ENCODE peak calls at places on chromosomes 4 and X, in six cellular contexts. J is fibroblast of pulmonary artery, I is fibroblast of lung, F is ecto neural progenitor cell, C is iPS DF 19.7, Q is NCI-H1105. M is an unnamed sample.

GRCh38 chr4:125432078-125432477 is 117.3 kb downstream of the FAT4 start:
- DNase-seq in J (peak; percentile 35), I (peak; percentile 46), F (peak; percentile 57), C (peak; percentile 45), Q (no peak), M (no peak)

GRCh38 chr4:7915875-7916242 is 23.8 kb downstream of the AFAP1 start:
- DNase-seq in J (no peak), I (no peak), F (no peak), C (no peak), Q (no peak), M (no peak)

GRCh38 chr4:169418846-169419245 is 148.1 kb upstream of the SH3RF1 start:
- DNase-seq in J (no peak), I (no peak), F (no peak), C (no peak), Q (no peak), M (no peak)

GRCh38 chr4:62431513-62431912 is 1231.4 kb downstream of the ADGRL3 start:
- DNase-seq in J (no peak), I (no peak), F (no peak), C (no peak), Q (peak; percentile 1), M (no peak)

GRCh38 chrX:48794993-48795501 is 6.8 kb upstream of the HDAC6 start:
- DNase-seq in J (peak; percentile 54), I (peak; percentile 56), F (no peak), C (no peak), Q (no peak), M (no peak)

GRCh38 chrX:152915541-152916241 is 17.8 kb downstream of the ZNF185 start:
- DNase-seq in J (peak; percentile 33), I (peak; percentile 42), F (peak; percentile 70), C (no peak), Q (no peak), M (peak; percentile 43)

GRCh38 chr4:24770111-24770584 is 25.2 kb upstream of the SOD3 start:
- DNase-seq in J (peak; percentile 60), I (peak; percentile 92), F (no peak), C (no peak), Q (no peak), M (no peak)

GRCh38 chr4:8675383-8675782 is 82.8 kb downstream of the CPZ start:
- DNase-seq in J (peak; percentile 8), I (no peak), F (peak; percentile 88), C (peak; percentile 33), Q (no peak), M (no peak)

GRCh38 chr4:79049840-79050520 is 110.7 kb upstream of the PAQR3 start:
- DNase-seq in J (no peak), I (no peak), F (no peak), C (no peak), Q (peak; percentile 63), M (peak; percentile 76)

M was measured in NCI-H146.